ENCODE peak calls at places on chromosomes 16 and 17, in four cellular contexts. P is tibial artery, R is AG10803, U is fibroblast of mammary gland. G is an unnamed sample.

GRCh38 chr16:9393601-9394000 is 302.2 kb downstream of the HAPSTR1 start:
- DNase-seq in R (no peak), P (no peak), U (no peak), G (no peak)

GRCh38 chr17:71919181-71919580 is 201.6 kb upstream of the SOX9 start:
- DNase-seq in P (no peak), U (peak), R (peak), G (no peak)

GRCh38 chr17:77602062-77602746 is 356.3 kb upstream of the TNRC6C start:
- DNase-seq in R (peak), U (peak), P (peak), G (peak)

GRCh38 chr16:83136419-83136818 is 509.6 kb downstream of the CDH13 start:
- DNase-seq in R (no peak), U (no peak), P (no peak), G (no peak)

GRCh38 chr16:83955218-83956130 is 2.4 kb downstream of the OSGIN1 start:
- DNase-seq in P (no peak), R (peak), U (peak), G (peak)

GRCh38 chr17:15123593-15124590 is 141.2 kb downstream of the PMP22 start:
- DNase-seq in P (no peak), U (peak), R (peak), G (no peak)

GRCh38 chr17:69602969-69603368 is 188.5 kb downstream of the MAP2K6 start:
- DNase-seq in U (no peak), P (no peak), R (no peak), G (no peak)

GRCh38 chr17:81251943-81252301 is 12.8 kb downstream of the NDUFAF8 start:
- DNase-seq in U (no peak), R (no peak), P (no peak), G (peak)

GRCh38 chr17:29133146-29133713 is 47.0 kb downstream of the MYO18A start:
- DNase-seq in U (peak), R (peak), P (peak), G (peak)

GRCh38 chr16:67279296-67280089 is at the start of gene PLEKHG4:
- DNase-seq in R (peak), P (peak), U (peak), G (peak)

GRCh38 chr17:43171761-43172487 is 910 bp downstream of the NBR1 start:
- DNase-seq in R (peak), P (no peak), U (peak), G (no peak)

GRCh38 chr17:27269201-27269600 is 24.7 kb upstream of the WSB1 start:
- DNase-seq in U (no peak), R (no peak), P (no peak), G (no peak)

GRCh38 chr17:18025596-18026407 is 13.2 kb downstream of the ATPAF2 start:
- DNase-seq in U (peak), P (peak), R (peak), G (no peak)

GRCh38 chr17:82927311-82927660 is 87.5 kb upstream of the ZNF750 start:
- DNase-seq in P (no peak), R (no peak), U (no peak), G (no peak)

GRCh38 chr17:55063857-55064485 is 95.4 kb downstream of the STXBP4 start:
- DNase-seq in R (no peak), P (no peak), U (no peak), G (no peak)

GRCh38 chr17:37438141-37438540 is 31.5 kb downstream of the TADA2A start:
- DNase-seq in R (no peak), P (no peak), U (no peak), G (no peak)

GRCh38 chr16:11151156-11151904 is 104.7 kb downstream of the SOCS1 start:
- DNase-seq in U (no peak), R (no peak), P (no peak), G (no peak)

GRCh38 chr17:76233588-76234353 is 6.5 kb downstream of the RNF157 start:
- DNase-seq in R (no peak), U (no peak), P (no peak), G (no peak)

GRCh38 chr17:44827863-44828262 is 2.2 kb downstream of the GJC1 start:
- DNase-seq in U (no peak), R (peak), P (no peak), G (no peak)

GRCh38 chr17:78343099-78343432 is 16.8 kb downstream of the SOCS3 start:
- DNase-seq in R (peak), U (peak), P (peak), G (peak)

GRCh38 chr17:58335061-58335731 is 6.6 kb upstream of the TSPOAP1 start:
- DNase-seq in R (no peak), P (no peak), U (no peak), G (no peak)

GRCh38 chr16:76539609-76540008 is 262.4 kb downstream of the CNTNAP4 start:
- DNase-seq in R (no peak), P (no peak), U (no peak), G (no peak)

GRCh38 chr16:85390511-85391174 is 222.5 kb upstream of the GSE1 start:
- DNase-seq in R (peak), P (peak), U (peak), G (peak)

GRCh38 chr16:12417051-12417818 is 386.5 kb downstream of the CPPED1 start:
- DNase-seq in P (no peak), U (no peak), R (no peak), G (no peak)

GRCh38 chr16:28915181-28915580 is 9.9 kb downstream of the RABEP2 start:
- DNase-seq in R (peak), P (no peak), U (peak), G (no peak)

GRCh38 chr17:60423865-60424264 is 1.6 kb downstream of the CHCT1 start:
- DNase-seq in R (no peak), U (no peak), P (no peak), G (no peak)

GRCh38 chr17:38628441-38628840 is 22.7 kb upstream of the SRCIN1 start:
- DNase-seq in P (no peak), U (peak), R (peak), G (no peak)

GRCh38 chr16:83802135-83802534 is 5.6 kb upstream of the HSBP1 start:
- DNase-seq in U (peak), P (no peak), R (peak), G (peak)

GRCh38 chr17:45019177-45019711 is 32.2 kb downstream of the DCAKD start:
- DNase-seq in R (peak), P (no peak), U (peak), G (peak)

GRCh38 chr16:22948603-22949368 is 134.8 kb downstream of the HS3ST2 start:
- DNase-seq in P (peak), U (peak), R (peak), G (peak)

GRCh38 chr16:3498988-3499387 is 1.8 kb upstream of the CLUAP1 start:
- DNase-seq in R (no peak), U (no peak), P (peak), G (no peak)

GRCh38 chr16:3497771-3498170 is 2.5 kb upstream of the C16orf90 start:
- DNase-seq in U (no peak), R (no peak), P (no peak), G (no peak)

GRCh38 chr16:3496386-3496785 is 1.1 kb upstream of the C16orf90 start:
- DNase-seq in R (no peak), P (no peak), U (no peak), G (no peak)

GRCh38 chr16:3503513-3503912 is 2.7 kb downstream of the CLUAP1 start:
- DNase-seq in U (no peak), R (no peak), P (peak), G (no peak)

GRCh38 chr16:3501783-3502400 is 1.1 kb downstream of the CLUAP1 start:
- DNase-seq in R (no peak), U (no peak), P (peak), G (no peak)
- H3K4me3 ChIP-seq in R (peak), U (peak), P (peak), G (peak)

GRCh38 chr17:50101346-50102163 is 6.4 kb downstream of the PDK2 start:
- DNase-seq in R (peak), U (no peak), P (no peak), G (peak)
- H3K4me3 ChIP-seq in R (no peak), U (no peak), P (no peak), G (peak)

GRCh38 chr17:48541574-48542113 is 3.3 kb downstream of the HOXB2 start:
- DNase-seq in U (peak), R (peak), P (no peak), G (peak)
- H3K4me3 ChIP-seq in U (peak), R (peak), P (peak), G (peak)

DNA sequence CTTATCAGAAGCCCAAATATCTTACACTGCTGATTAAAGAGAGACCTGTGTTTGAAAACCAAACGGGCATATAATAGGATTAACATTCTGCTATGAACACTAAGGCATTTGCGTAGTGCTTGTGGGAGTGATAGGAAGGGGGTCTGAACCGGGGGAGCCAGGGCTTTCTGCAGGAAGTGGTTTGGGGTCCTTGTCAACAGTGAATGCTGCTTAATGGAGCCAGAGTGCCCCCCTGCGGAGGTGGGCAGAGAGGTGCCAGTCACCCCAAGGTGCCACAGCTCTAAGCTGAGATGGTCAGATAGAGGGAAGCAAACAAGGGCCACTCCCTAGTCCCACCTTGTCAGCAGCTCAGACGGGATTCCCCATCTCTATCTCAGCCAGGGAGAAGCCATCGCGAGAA is 17.6 kb downstream of the NAA60 start:
- DNase-seq in R (no peak), U (no peak), P (no peak), G (no peak)
- H3K4me3 ChIP-seq in R (no peak), U (no peak), P (no peak), G (no peak)

DNA sequence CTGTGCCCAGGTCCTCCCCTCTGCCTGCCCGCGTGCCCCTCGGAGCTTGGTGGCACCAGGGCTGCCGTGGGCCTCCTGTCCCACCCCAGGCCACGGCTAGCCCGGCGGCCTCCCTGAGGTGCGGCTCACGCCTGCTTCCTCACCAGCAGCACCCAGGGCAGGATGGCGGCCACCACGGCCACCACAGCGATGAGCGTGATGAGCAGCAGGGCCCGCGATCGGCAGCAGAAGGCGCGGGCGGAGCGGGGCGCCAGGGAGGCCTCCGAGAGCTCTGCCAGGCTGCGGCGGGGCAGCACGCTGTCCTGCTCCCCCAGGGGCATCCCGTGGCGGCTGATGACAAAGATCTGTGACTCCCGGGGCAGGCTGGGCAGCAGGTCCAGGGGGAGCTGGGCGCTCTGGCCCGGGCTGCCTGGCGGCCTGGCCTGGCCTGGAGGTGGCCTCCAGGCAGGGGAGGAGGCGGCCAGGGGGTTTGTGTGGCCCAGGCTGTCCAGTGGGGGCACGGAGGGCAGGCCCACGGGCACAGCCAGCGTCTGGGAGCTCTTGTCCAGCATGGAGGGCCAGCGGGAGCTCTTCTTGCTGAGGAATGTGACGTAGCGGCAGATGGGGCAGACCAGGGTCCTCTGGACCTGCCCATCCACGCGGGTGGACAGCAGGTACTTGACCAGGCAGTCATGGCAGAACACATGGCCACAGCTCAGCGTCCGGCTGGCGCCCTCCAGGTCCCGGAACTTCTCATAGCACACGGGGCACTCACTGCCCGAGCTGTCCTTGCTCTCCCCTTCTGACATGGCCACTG is 4.8 kb downstream of the RNF222 start:
- DNase-seq in U (no peak), R (no peak), P (peak), G (no peak)
- H3K4me3 ChIP-seq in U (no peak), R (no peak), P (no peak), G (no peak)

DNA sequence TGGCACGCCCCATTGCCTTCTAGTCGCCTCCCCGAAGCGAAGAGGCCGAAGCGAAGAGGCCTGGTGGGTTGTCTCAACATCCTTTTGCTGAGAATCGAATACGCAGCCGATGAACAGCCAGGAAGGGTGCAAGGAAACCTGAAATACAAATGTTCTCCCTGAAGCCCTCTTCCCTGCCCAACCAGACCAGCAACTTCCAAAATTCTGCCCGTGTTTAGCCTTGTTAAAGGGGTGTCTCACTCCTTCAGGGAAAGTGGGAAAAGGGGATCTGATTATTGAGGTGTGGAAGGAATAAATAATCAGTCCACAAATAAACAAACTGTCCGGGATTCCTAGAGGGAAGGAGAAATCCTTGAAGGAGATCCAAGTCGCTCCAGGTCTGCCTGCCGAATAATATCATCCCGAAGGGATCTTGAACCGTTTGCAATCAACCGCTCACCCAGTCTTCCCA is 1.4 kb upstream of the FOXC2 start:
- DNase-seq in P (peak), U (no peak), R (no peak), G (no peak)
- H3K4me3 ChIP-seq in P (peak), U (peak), R (no peak), G (no peak)

GRCh38 chr16:46886764-46887523 is 2.8 kb downstream of the GPT2 start:
- DNase-seq in U (no peak), R (no peak), P (no peak), G (no peak)
- H3K4me3 ChIP-seq in U (no peak), R (no peak), P (no peak), G (no peak)

G was measured in heart right ventricle.